ENCODE peak calls at places on chromosomes 6 and 20, in nine cellular contexts. U is stomach; Y is LoVo; S is nucleus accumbens; T is AG08396; B is stimulated activated CD4-positive, alpha-beta T cell treated with anti-CD3 and anti-CD28 coated beads, Interleukin-1b, Interleukin-23, amount 100 ng/mL, for 4 hours; D is EL; A is non-pigmented ciliary epithelial cell; I is Peyer's patch. L is an unnamed sample.

GRCh38 chr6:39791311-39791710 is 865 bp upstream of the DAAM2 start:
- DNase-seq in D (peak; percentile 21), A (no peak), B (no peak), S (no peak), T (no peak), I (no peak), Y (no peak), U (no peak), L (no peak)

GRCh38 chr6:142276256-142276655 is 25.6 kb upstream of the ADGRG6 start:
- DNase-seq in U (no peak), A (no peak), D (no peak), B (no peak), I (no peak), Y (no peak), T (no peak), S (no peak), L (no peak)

GRCh38 chr20:19813839-19814238 is 55.8 kb downstream of the RIN2 start:
- DNase-seq in Y (no peak), D (no peak), S (no peak), B (no peak), U (no peak), T (no peak), I (no peak), A (no peak), L (no peak)

GRCh38 chr6:41426438-41426851 is 91.0 kb downstream of the NCR2 start:
- DNase-seq in U (peak; percentile 40), B (no peak), Y (no peak), A (no peak), T (no peak), S (no peak), D (no peak), I (no peak), L (peak; percentile 71)

GRCh38 chr6:57029213-57029612 is 17.3 kb upstream of the KIAA1586 start:
- DNase-seq in B (no peak), I (no peak), S (no peak), Y (no peak), T (no peak), D (no peak), U (no peak), A (no peak), L (no peak)

GRCh38 chr6:141123084-141123483 is 1009.6 kb upstream of the GJE1 start:
- DNase-seq in I (no peak), U (no peak), A (no peak), T (no peak), B (no peak), Y (no peak), D (no peak), S (no peak), L (no peak)

GRCh38 chr6:89436226-89436625 is 3.3 kb downstream of the ANKRD6 start:
- DNase-seq in I (no peak), S (no peak), D (no peak), Y (no peak), T (no peak), U (no peak), B (no peak), A (no peak), L (peak; percentile 2)

GRCh38 chr6:3750324-3751018 is 1.0 kb downstream of the PXDC1 start:
- DNase-seq in S (peak; percentile 67), A (no peak), T (peak; percentile 89), Y (peak; percentile 20), B (peak; percentile 15), U (peak; percentile 87), D (peak; percentile 82), I (peak; percentile 84), L (no peak)

GRCh38 chr6:4974962-4975361 is 28.9 kb downstream of the RPP40 start:
- DNase-seq in A (no peak), T (no peak), S (no peak), U (no peak), D (no peak), I (no peak), B (no peak), Y (no peak), L (no peak)

GRCh38 chr6:2952557-2953095 is 18.7 kb downstream of the SERPINB6 start:
- DNase-seq in I (peak; percentile 88), D (peak; percentile 94), T (peak; percentile 85), A (peak; percentile 40), U (peak; percentile 82), Y (peak; percentile 23), B (peak; percentile 51), S (peak; percentile 55), L (peak; percentile 93)

GRCh38 chr6:87203448-87204023 is 48.2 kb downstream of the ZNF292 start:
- DNase-seq in I (no peak), A (no peak), U (no peak), B (no peak), D (no peak), Y (no peak), T (no peak), S (no peak), L (no peak)

GRCh38 chr20:35515949-35516645 is 13.4 kb downstream of the C20orf173 start:
- DNase-seq in Y (peak; percentile 28), T (peak; percentile 84), A (peak; percentile 59), B (no peak), S (no peak), U (peak; percentile 36), I (no peak), D (peak; percentile 86), L (no peak)

GRCh38 chr6:144931172-144932035 is 646.3 kb downstream of the UTRN start:
- DNase-seq in A (no peak), S (no peak), D (peak; percentile 60), T (peak; percentile 21), Y (peak; percentile 39), I (no peak), B (no peak), U (peak; percentile 35), L (peak; percentile 17)

GRCh38 chr20:43798591-43799149 is 71.9 kb upstream of the GTSF1L start:
- DNase-seq in Y (no peak), I (no peak), U (no peak), A (no peak), D (no peak), T (no peak), B (no peak), S (no peak), L (no peak)

GRCh38 chr6:104603108-104603745 is 256.5 kb downstream of the HACE1 start:
- DNase-seq in T (no peak), S (no peak), A (no peak), I (no peak), D (no peak), B (no peak), U (no peak), Y (no peak), L (no peak)

GRCh38 chr6:89375427-89375868 is 22.9 kb upstream of the UBE2J1 start:
- DNase-seq in B (no peak), A (no peak), I (peak; percentile 61), S (no peak), D (peak; percentile 2), T (no peak), U (peak; percentile 71), Y (no peak), L (peak; percentile 89)

GRCh38 chr6:90458353-90459224 is 128.3 kb downstream of the MAP3K7 start:
- DNase-seq in U (no peak), Y (no peak), B (peak; percentile 61), D (peak; percentile 13), T (no peak), A (no peak), I (no peak), S (no peak), L (no peak)

GRCh38 chr6:3748208-3748701 is 3.3 kb downstream of the PXDC1 start:
- DNase-seq in Y (peak; percentile 47), A (no peak), S (peak; percentile 28), D (peak; percentile 88), T (peak; percentile 88), I (peak; percentile 75), B (peak; percentile 18), U (peak; percentile 72), L (peak; percentile 9)

GRCh38 chr6:89346433-89346832 is 6.1 kb downstream of the UBE2J1 start:
- DNase-seq in T (no peak), D (peak; percentile 21), B (no peak), A (no peak), I (no peak), S (no peak), Y (no peak), U (no peak), L (no peak)

GRCh38 chr20:20547876-20548266 is 164.6 kb downstream of the RALGAPA2 start:
- DNase-seq in S (no peak), D (no peak), B (no peak), T (no peak), A (no peak), U (no peak), Y (no peak), I (no peak), L (no peak)

GRCh38 chr6:25962368-25963127 is at the start of gene TRIM38:
- DNase-seq in A (peak; percentile 77), S (no peak), U (peak; percentile 80), T (peak; percentile 78), Y (peak; percentile 82), I (no peak), D (peak; percentile 94), B (peak; percentile 29), L (no peak)

GRCh38 chr6:100022847-100023246 is 28.8 kb upstream of the MCHR2 start:
- DNase-seq in B (no peak), S (no peak), D (no peak), A (no peak), T (no peak), Y (no peak), U (no peak), I (no peak), L (no peak)

GRCh38 chr6:132780770-132781371 is 17.6 kb downstream of the SLC18B1 start:
- DNase-seq in A (no peak), I (no peak), T (peak; percentile 35), B (no peak), D (peak; percentile 10), S (no peak), U (no peak), Y (no peak), L (no peak)

GRCh38 chr6:37630281-37630799 is 67.3 kb downstream of the MDGA1 start:
- DNase-seq in S (no peak), B (no peak), T (peak; percentile 94), A (peak; percentile 98), U (peak; percentile 57), D (peak; percentile 100), Y (peak; percentile 79), I (no peak), L (no peak)